ENCODE peak calls at places on chromosomes 3 and 15, in five cellular contexts. S is neuronal stem cell; A is naive thymus-derived CD4-positive, alpha-beta T cell; D is fibroblast of pulmonary artery; F is mesendoderm. X is an unnamed sample.

GRCh38 chr3:189353988-189354735 is 182.4 kb downstream of the TPRG1 start:
- DNase-seq in S (no peak), A (no peak), D (no peak), F (no peak), X (no peak)

GRCh38 chr15:60589728-60590127 is 110.8 kb upstream of the ICE2 start:
- DNase-seq in S (no peak), A (no peak), D (no peak), F (no peak), X (no peak)

GRCh38 chr15:57762302-57762701 is 55.8 kb downstream of the POLR2M start:
- DNase-seq in S (no peak), A (no peak), D (no peak), F (peak; percentile 32), X (no peak)

GRCh38 chr3:176579741-176580185 is 617.5 kb downstream of the TBL1XR1 start:
- DNase-seq in S (no peak), A (no peak), D (peak; percentile 12), F (no peak), X (no peak)

GRCh38 chr3:134258761-134259347 is 8.2 kb upstream of the RYK start:
- DNase-seq in S (no peak), A (no peak), D (no peak), F (no peak), X (no peak)

GRCh38 chr15:89677381-89677780 is 1.8 kb downstream of the PLIN1 start:
- DNase-seq in S (no peak), A (no peak), D (no peak), F (no peak), X (no peak)

GRCh38 chr15:98806275-98806895 is 158.0 kb downstream of the IGF1R start:
- DNase-seq in S (no peak), A (no peak), D (no peak), F (no peak), X (no peak)

GRCh38 chr3:181629029-181629428 is 82.7 kb upstream of the SOX2 start:
- DNase-seq in S (no peak), A (no peak), D (peak; percentile 52), F (no peak), X (no peak)

GRCh38 chr15:101561584-101561906 is 72.0 kb upstream of the PCSK6 start:
- DNase-seq in S (no peak), A (no peak), D (no peak), F (no peak), X (no peak)

GRCh38 chr3:115912372-115912771 is 289.1 kb downstream of the GAP43 start:
- DNase-seq in S (no peak), A (no peak), D (peak; percentile 24), F (no peak), X (peak; percentile 43)

GRCh38 chr15:57697588-57697987 is 8.9 kb upstream of the POLR2M start:
- DNase-seq in S (no peak), A (no peak), D (peak; percentile 61), F (no peak), X (peak; percentile 62)

GRCh38 chr3:16514021-16514700 is 662 bp upstream of the RFTN1 start:
- DNase-seq in S (no peak), A (no peak), D (no peak), F (no peak), X (no peak)

GRCh38 chr3:161405836-161406235 is 34.5 kb upstream of the SPTSSB start:
- DNase-seq in S (no peak), A (no peak), D (no peak), F (no peak), X (no peak)

GRCh38 chr3:48429416-48430358 is at the start of gene PLXNB1:
- DNase-seq in S (peak; percentile 76), A (peak; percentile 54), D (peak; percentile 70), F (peak; percentile 93), X (peak; percentile 76)

GRCh38 chr3:57068437-57069089 is 8.1 kb downstream of the SPATA12 start:
- DNase-seq in S (no peak), A (no peak), D (peak; percentile 82), F (no peak), X (peak; percentile 22)

GRCh38 chr15:48279608-48280007 is 51.6 kb upstream of the DUT start:
- DNase-seq in S (no peak), A (no peak), D (no peak), F (no peak), X (no peak)

GRCh38 chr3:67241084-67241483 is 243.0 kb downstream of the KBTBD8 start:
- DNase-seq in S (no peak), A (no peak), D (no peak), F (peak; percentile 10), X (no peak)

GRCh38 chr15:33377239-33377638 is 66.5 kb downstream of the RYR3 start:
- DNase-seq in S (no peak), A (no peak), D (no peak), F (no peak), X (no peak)

GRCh38 chr3:37984051-37984450 is 6.5 kb upstream of the VILL start:
- DNase-seq in S (no peak), A (no peak), D (no peak), F (no peak), X (no peak)

GRCh38 chr15:36756707-36757106 is 177.3 kb downstream of the CDIN1 start:
- DNase-seq in S (no peak), A (no peak), D (no peak), F (no peak), X (no peak)

GRCh38 chr15:36758800-36759199 is 179.4 kb downstream of the CDIN1 start:
- DNase-seq in S (no peak), A (no peak), D (no peak), F (no peak), X (no peak)

GRCh38 chr15:36755341-36755740 is 175.9 kb downstream of the CDIN1 start:
- DNase-seq in S (no peak), A (no peak), D (no peak), F (no peak), X (no peak)

GRCh38 chr15:36753173-36753572 is 173.7 kb downstream of the CDIN1 start:
- DNase-seq in S (no peak), A (no peak), D (no peak), F (peak; percentile 54), X (no peak)

DNA sequence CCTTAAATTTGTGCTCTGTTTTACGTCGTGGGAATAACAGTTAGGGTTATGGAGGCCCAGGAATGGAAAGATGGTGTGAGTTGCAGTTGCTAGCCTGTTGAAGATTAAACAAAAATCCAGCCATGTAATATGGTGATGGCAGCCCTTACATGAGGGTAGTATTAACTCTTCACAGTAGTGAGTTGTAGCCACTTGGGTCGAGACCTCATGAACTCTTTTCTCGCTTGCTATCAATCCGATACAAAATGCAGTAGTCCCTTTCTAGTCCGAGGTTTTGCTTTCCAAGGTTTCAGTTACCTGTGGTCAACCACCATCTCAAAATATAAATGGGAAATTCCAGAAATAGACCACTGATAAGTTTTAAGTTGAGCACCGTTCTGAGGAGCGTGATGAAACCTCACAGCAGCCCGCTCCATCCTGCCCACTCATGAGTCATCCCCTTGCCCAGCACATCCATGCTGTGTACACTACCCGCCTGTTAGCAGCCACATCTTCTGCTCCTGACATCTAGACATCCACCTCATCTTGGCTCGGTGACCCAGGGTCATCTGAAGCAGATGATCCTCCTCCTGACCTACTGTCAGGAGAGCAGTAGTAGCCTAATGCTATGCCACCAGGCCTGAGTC is 177.9 kb downstream of the CDIN1 start:
- DNase-seq in S (no peak), A (no peak), D (peak; percentile 39), F (no peak), X (peak; percentile 59)
- H3K4me3 ChIP-seq in S (no peak overlapping the region), A (no peak overlapping the region), D (no peak overlapping the region), F (no peak overlapping the region), X (no peak overlapping the region)

GRCh38 chr3:10738688-10739372 is 77.2 kb upstream of the SLC6A11 start:
- DNase-seq in S (peak; percentile 81), A (peak; percentile 56), D (peak; percentile 72), F (peak; percentile 91), X (peak; percentile 83)
- H3K4me3 ChIP-seq in S (peak overlapping the region; percentile 76), A (peak overlapping the region; percentile 32), D (peak overlapping the region; percentile 31), F (peak overlapping the region; percentile 14), X (peak overlapping the region; percentile 35)

DNA sequence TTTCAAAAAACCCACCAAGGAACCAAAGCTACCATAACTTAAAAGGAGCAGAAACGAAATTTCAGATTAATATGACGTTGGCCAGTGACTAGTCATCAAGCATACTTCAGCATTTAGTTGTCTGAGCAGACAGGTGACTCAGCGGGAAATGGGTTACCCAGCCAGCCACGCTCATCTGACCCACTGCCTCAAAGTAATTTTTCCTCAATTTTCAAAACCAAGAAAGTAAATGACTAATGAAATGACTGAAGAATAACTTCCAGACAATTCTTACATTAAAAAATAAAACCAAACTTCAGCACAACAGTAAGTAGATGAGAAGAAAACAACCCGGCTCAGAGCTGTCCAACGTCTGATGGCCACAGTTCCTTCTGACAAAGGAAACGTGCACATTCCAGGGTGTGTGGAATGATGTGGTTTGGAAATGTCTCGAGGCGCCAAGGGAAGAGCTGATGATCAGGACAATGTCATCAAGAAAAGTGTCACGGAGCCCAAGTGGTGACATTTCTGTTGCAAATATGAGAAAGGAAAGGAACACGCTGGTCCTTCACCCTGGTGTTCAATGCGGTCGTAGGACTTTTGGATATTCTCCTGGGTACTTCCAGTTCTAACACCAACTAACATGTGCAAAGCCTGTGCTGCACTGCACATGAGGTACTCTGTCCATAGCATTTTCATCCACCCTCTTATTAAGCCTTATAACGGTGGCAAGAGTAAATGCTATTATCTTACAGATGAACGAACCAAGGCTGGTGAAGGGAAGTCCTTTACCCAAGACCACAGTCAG is 79.1 kb downstream of the FOXP1 start:
- DNase-seq in S (no peak), A (no peak), D (peak; percentile 88), F (no peak), X (peak; percentile 76)
- H3K4me3 ChIP-seq in S (no peak overlapping the region), A (no peak overlapping the region), D (peak overlapping the region; percentile 28), F (no peak overlapping the region), X (no peak overlapping the region)

DNA sequence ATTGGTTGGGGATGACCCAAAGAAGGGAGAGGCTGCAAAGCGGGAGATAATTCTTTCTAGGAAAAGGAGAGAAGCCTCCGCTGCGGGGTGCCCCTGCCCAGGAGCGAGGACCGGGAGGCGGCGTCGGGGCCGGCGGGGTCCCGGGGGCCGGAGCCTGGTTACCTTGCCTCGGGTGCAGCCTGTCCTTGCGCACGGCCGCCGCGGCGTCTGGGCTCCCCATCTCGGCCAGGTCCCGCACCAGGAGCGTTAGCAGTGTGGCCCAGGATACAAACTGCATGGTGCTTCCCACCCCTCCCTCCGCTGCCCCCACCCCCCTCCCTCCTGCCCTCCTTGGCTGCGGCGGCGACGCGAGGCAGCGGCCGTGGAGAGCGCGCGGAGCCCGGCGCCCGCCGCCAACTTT is 419 bp downstream of the ADAMTS9 start:
- DNase-seq in S (no peak), A (no peak), D (no peak), F (no peak), X (no peak)
- H3K4me3 ChIP-seq in S (peak overlapping the region; percentile 87), A (no peak overlapping the region), D (peak overlapping the region; percentile 77), F (peak overlapping the region; percentile 59), X (peak overlapping the region; percentile 64)

DNA sequence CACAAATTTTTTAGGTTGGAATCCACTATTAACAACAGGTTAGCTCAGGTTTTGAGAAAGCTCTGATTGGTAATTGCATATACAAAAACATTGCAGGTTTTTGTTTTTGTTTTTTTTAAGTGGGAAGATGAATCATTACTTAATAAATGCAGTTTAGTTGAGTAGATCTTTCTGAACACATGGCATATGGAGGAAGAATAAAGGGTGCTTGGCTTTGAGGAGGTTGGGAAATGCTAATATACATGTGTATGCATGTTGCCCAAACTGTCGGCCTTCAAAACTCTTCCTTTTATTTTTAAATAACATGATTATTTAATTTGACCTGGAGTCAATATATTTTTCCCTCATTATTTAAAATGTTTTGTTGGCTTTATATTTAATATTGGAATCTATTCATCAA is 32.8 kb downstream of the ZBTB38 start:
- DNase-seq in S (no peak), A (no peak), D (no peak), F (no peak), X (no peak)
- H3K4me3 ChIP-seq in S (no peak overlapping the region), A (no peak overlapping the region), D (no peak overlapping the region), F (no peak overlapping the region), X (no peak overlapping the region)

X was measured in cardiac muscle cell.